ENCODE peak calls at places on chromosome 4, in four cellular contexts. Z is fibroblast of pulmonary artery, P is tibial nerve, Q is heart right ventricle. B is an unnamed sample.

GRCh38 chr4:183471960-183472708 is 27.7 kb downstream of the CDKN2AIP start:
- DNase-seq in Q (peak; percentile 78), Z (peak; percentile 78), P (peak; percentile 89), B (peak; percentile 93)

GRCh38 chr4:129998436-129999150 is 902.6 kb downstream of the C4orf33 start:
- DNase-seq in Q (no peak), Z (no peak), P (no peak), B (no peak)

GRCh38 chr4:55186700-55187099 is 61.3 kb upstream of the KDR start:
- DNase-seq in Q (no peak), Z (no peak), P (no peak), B (no peak)

GRCh38 chr4:84804126-84804525 is 162.4 kb downstream of the WDFY3 start:
- DNase-seq in Q (no peak), P (no peak), Z (peak; percentile 71), B (no peak)

GRCh38 chr4:186634591-186635128 is 79.3 kb upstream of the MTNR1A start:
- DNase-seq in Z (no peak), P (no peak), Q (no peak), B (no peak)

GRCh38 chr4:99379571-99379970 is 27.0 kb upstream of the ADH1C start:
- DNase-seq in Q (no peak), P (no peak), Z (peak; percentile 68), B (no peak)

GRCh38 chr4:78864405-78865024 is 74.7 kb downstream of the PAQR3 start:
- DNase-seq in Z (peak; percentile 91), P (no peak), Q (no peak), B (no peak)

GRCh38 chr4:78143634-78144033 is 86.5 kb downstream of the FRAS1 start:
- DNase-seq in Z (no peak), P (no peak), Q (no peak), B (no peak)

GRCh38 chr4:169410839-169411770 is 140.3 kb upstream of the SH3RF1 start:
- DNase-seq in Z (peak; percentile 60), P (no peak), Q (no peak), B (no peak)

GRCh38 chr4:104447346-104447745 is 47.3 kb downstream of the CXXC4 start:
- DNase-seq in Z (no peak), Q (no peak), P (no peak), B (no peak)

GRCh38 chr4:185738038-185738552 is 73.9 kb downstream of the SORBS2 start:
- DNase-seq in Z (peak; percentile 96), P (no peak), Q (no peak), B (no peak)

GRCh38 chr4:28176942-28177341 is 1316.3 kb downstream of the STIM2 start:
- DNase-seq in P (no peak), Z (no peak), Q (no peak), B (no peak)
- TF ChIP-seq CTCF in P (no peak), Z (no peak), Q (no peak), B (no peak)

GRCh38 chr4:15150636-15151432 is 148.6 kb downstream of the CPEB2 start:
- DNase-seq in Q (no peak), Z (no peak), P (no peak), B (no peak)

GRCh38 chr4:15149234-15149841 is 147.1 kb downstream of the CPEB2 start:
- DNase-seq in Q (no peak), Z (peak; percentile 38), P (no peak), B (no peak)

GRCh38 chr4:15153662-15154061 is 151.4 kb downstream of the CPEB2 start:
- DNase-seq in Z (peak; percentile 70), Q (no peak), P (no peak), B (no peak)

GRCh38 chr4:15147709-15148651 is 145.7 kb downstream of the CPEB2 start:
- DNase-seq in Q (no peak), Z (no peak), P (no peak), B (no peak)

DNA sequence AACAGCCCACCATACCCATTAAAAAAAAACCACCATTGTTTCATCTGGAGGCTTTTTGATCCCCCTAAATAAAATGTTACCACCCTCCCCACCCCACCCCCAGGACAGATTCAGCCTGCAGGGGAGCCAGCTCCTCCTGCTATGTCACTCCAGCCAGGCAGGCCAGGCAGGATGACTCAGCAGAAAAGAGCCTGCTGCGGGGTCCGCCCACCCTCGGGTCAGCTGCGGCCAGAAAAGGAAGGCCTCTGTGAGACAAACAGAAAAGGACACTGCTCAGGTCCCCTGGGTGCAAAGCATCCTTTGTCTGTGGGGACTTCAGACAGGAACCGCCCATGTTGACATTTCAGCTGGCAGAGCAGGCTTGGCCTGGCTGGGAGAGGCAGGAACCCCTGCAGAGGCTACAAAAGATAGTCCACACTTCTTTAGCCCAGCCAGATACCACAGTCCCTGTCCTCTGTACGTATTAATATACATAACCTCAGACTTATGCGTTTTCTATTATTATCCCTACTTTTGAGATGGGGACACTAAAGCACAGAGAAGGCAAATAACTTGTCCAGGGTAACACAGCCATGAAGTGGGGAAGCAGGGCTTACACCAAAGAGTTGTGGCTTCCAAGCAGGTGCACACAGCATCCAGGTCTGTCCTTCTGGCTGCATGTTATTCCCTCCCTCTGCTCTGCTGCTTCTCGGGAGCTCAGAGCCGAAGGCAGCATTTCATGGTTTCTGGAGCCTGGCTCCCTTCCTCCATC is 147.7 kb downstream of the CPEB2 start:
- DNase-seq in Q (peak; percentile 78), Z (peak; percentile 79), P (peak; percentile 66), B (peak; percentile 85)
- TF ChIP-seq CTCF in Q (peak; percentile 34), Z (no peak), P (no peak), B (no peak)

GRCh38 chr4:7323872-7324650 is 110.7 kb downstream of the PSAPL1 start:
- DNase-seq in Q (no peak), P (no peak), Z (no peak), B (no peak)
- TF ChIP-seq CTCF in Q (no peak), P (no peak), Z (no peak), B (no peak)

GRCh38 chr4:76902233-76902890 is 4.4 kb upstream of the SOWAHB start:
- DNase-seq in Q (no peak), P (no peak), Z (no peak), B (no peak)
- TF ChIP-seq CTCF in Q (no peak), P (no peak), Z (no peak), B (no peak)

GRCh38 chr4:11625206-11625605 is 196.5 kb upstream of the HS3ST1 start:
- DNase-seq in Q (peak; percentile 25), P (no peak), Z (no peak), B (no peak)

GRCh38 chr4:11624370-11624769 is 195.7 kb upstream of the HS3ST1 start:
- DNase-seq in Q (no peak), P (no peak), Z (no peak), B (no peak)

GRCh38 chr4:11626046-11626445 is 197.4 kb upstream of the HS3ST1 start:
- DNase-seq in Z (no peak), Q (no peak), P (no peak), B (no peak)

GRCh38 chr4:11622961-11623725 is 194.4 kb upstream of the HS3ST1 start:
- DNase-seq in Z (no peak), Q (no peak), P (no peak), B (no peak)

DNA sequence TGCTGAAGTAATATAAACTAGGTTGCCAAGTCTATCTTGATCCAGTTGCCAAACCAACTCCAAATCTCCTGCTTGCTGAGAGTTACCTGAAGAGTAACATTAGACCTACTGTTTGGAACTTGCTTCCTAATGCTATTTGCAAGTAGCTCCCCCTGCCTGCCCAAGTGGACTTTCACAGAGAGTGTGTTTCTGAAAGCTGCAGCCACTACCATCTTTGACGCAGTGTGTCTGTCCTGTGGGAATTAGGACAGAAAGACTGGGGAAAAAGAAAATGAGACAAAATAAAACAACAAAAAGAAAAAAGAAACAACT is 195.0 kb upstream of the HS3ST1 start:
- DNase-seq in Z (peak; percentile 49), P (no peak), Q (no peak), B (no peak)
- TF ChIP-seq CTCF in Z (peak; percentile 57), P (peak; percentile 17), Q (peak; percentile 66), B (peak; percentile 67)

DNA sequence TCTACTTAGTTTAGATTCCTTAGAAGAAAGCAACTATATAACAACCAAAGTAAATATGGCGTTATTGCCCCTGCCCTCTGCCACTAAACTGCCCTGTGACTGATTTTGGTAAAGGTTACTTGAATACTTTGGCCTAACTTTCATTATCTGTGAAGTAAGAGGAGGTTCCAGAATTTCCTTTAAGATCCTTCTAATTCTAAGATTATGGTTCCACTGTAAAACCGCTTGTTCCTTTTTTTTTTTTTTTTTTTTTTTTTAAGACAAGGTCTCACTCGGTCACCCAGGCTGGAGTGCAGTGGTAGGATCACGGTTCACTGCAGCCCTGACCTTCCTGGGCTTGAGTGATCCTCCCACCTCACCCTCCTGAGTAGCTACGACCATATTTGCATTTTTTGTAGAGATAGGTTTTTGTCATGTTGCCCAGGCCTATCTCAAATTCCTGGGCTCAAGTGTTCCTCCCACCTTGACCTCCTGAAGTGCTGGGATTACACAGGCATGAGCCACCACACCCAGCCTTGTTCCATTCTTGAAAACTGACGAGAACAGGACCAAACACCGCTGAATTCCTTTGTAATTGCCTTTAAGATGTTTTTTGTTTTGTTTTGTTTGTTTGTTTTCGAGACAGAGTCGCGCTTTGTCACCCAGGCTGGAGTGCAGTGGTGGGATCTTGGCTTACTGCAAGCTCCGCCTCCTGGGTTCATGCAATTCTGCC is 7.0 kb downstream of the PDS5A start:
- DNase-seq in Z (peak; percentile 39), Q (no peak), P (no peak), B (no peak)
- TF ChIP-seq CTCF in Z (no peak), Q (no peak), P (no peak), B (no peak)

GRCh38 chr4:176191974-176192373 is 3.4 kb downstream of the SPATA4 start:
- DNase-seq in P (no peak), Q (no peak), Z (no peak), B (no peak)
- TF ChIP-seq CTCF in P (no peak), Q (no peak), Z (no peak), B (no peak)